ENCODE peak calls at places on chromosomes 2 and 18, in six cellular contexts. D, Z, N, X, A and C are unnamed samples.

GRCh38 chr18:58851874-58852273 is 12.8 kb upstream of the ZNF532 start:
- DNase-seq in D (no peak), X (no peak), A (no peak), N (no peak), Z (peak), C (no peak)

GRCh38 chr2:220053919-220054318 is 426.5 kb downstream of the SLC4A3 start:
- DNase-seq in X (no peak), N (no peak), Z (no peak), D (no peak), A (no peak), C (no peak)

GRCh38 chr2:25951071-25951547 is 31.2 kb downstream of the KIF3C start:
- DNase-seq in Z (peak), X (peak), N (peak), D (peak), A (peak), C (peak)

GRCh38 chr2:174392706-174393105 is 2.8 kb upstream of the SCRN3 start:
- DNase-seq in D (peak), A (no peak), Z (no peak), N (no peak), X (no peak), C (no peak)

GRCh38 chr2:236507393-236508085 is 62.1 kb upstream of the ACKR3 start:
- DNase-seq in Z (peak), N (no peak), A (no peak), X (peak), D (peak), C (peak)

GRCh38 chr2:218852911-218853667 is 6.5 kb upstream of the WNT6 start:
- DNase-seq in D (peak), X (peak), A (peak), N (peak), Z (peak), C (peak)

GRCh38 chr2:17538844-17539554 is 1.5 kb upstream of the VSNL1 start:
- DNase-seq in N (peak), X (peak), A (peak), D (peak), Z (peak), C (peak)

GRCh38 chr2:30106543-30106942 is 40.3 kb upstream of the YPEL5 start:
- DNase-seq in X (peak), N (no peak), D (peak), A (no peak), Z (peak), C (no peak)

GRCh38 chr18:62616331-62616805 is 93.5 kb downstream of the ZCCHC2 start:
- DNase-seq in X (no peak), D (peak), N (no peak), Z (no peak), A (no peak), C (no peak)

GRCh38 chr2:129895061-129895460 is 84.4 kb upstream of the RAB6C start:
- DNase-seq in Z (no peak), A (no peak), D (no peak), X (no peak), N (no peak), C (no peak)

GRCh38 chr2:11778923-11779757 is 32.7 kb downstream of the LPIN1 start:
- DNase-seq in N (peak), D (peak), X (peak), A (peak), Z (peak), C (peak)

GRCh38 chr18:25798026-25798537 is 292.3 kb downstream of the SS18 start:
- DNase-seq in N (no peak), Z (no peak), X (no peak), A (no peak), D (no peak), C (no peak)

GRCh38 chr18:32237024-32237423 is 47.2 kb downstream of the MEP1B start:
- DNase-seq in X (no peak), A (no peak), N (no peak), D (no peak), Z (no peak), C (peak)

GRCh38 chr2:110748489-110748867 is 16.1 kb downstream of the ACOXL start:
- DNase-seq in D (no peak), Z (peak), N (no peak), A (no peak), X (peak), C (no peak)

GRCh38 chr2:30763151-30763660 is 44.0 kb downstream of the CAPN13 start:
- DNase-seq in D (peak), A (peak), X (no peak), Z (no peak), N (no peak), C (no peak)

GRCh38 chr2:227921648-227922047 is 50.2 kb downstream of the DAW1 start:
- DNase-seq in Z (no peak), X (no peak), D (no peak), A (no peak), N (no peak), C (no peak)

GRCh38 chr2:144660518-144661316 is 140.8 kb upstream of the ZEB2 start:
- DNase-seq in A (peak), D (peak), N (no peak), Z (peak), X (peak), C (no peak)

GRCh38 chr18:79405781-79406575 is 10.2 kb downstream of the NFATC1 start:
- DNase-seq in Z (no peak), D (no peak), X (no peak), A (no peak), N (no peak), C (no peak)

GRCh38 chr18:44835555-44836156 is 155.0 kb downstream of the SETBP1 start:
- DNase-seq in Z (no peak), A (peak), N (no peak), X (no peak), D (no peak), C (no peak)

GRCh38 chr2:27963454-27963853 is 72.9 kb downstream of the BABAM2 start:
- DNase-seq in D (no peak), N (no peak), Z (no peak), X (no peak), A (no peak), C (no peak)

GRCh38 chr2:142885543-142885942 is 8.1 kb downstream of the KYNU start:
- DNase-seq in A (peak), X (no peak), N (no peak), Z (no peak), D (no peak), C (no peak)

GRCh38 chr2:120877409-120877808 is 141.7 kb downstream of the GLI2 start:
- DNase-seq in D (no peak), Z (no peak), N (no peak), A (peak), X (no peak), C (no peak)

GRCh38 chr2:197286805-197287595 is 23.6 kb downstream of the ANKRD44 start:
- DNase-seq in Z (peak), D (peak), N (no peak), A (peak), X (peak), C (peak)

GRCh38 chr2:242020196-242021004 is 150.9 kb downstream of the RTP5 start:
- DNase-seq in Z (no peak), D (peak), X (peak), N (no peak), A (no peak), C (peak)

GRCh38 chr18:415627-416612 is 84.6 kb downstream of the COLEC12 start:
- DNase-seq in Z (peak), N (no peak), A (peak), X (no peak), D (peak), C (no peak)

GRCh38 chr2:8677646-8678592 is 3.9 kb upstream of the ID2 start:
- DNase-seq in Z (peak), A (peak), N (peak), D (peak), X (no peak), C (peak)

GRCh38 chr18:39701071-39701783 is 2135.6 kb upstream of the CELF4 start:
- DNase-seq in Z (no peak), D (no peak), X (no peak), A (no peak), N (no peak), C (no peak)

GRCh38 chr2:143720093-143720664 is 591.0 kb downstream of the ARHGAP15 start:
- DNase-seq in X (no peak), Z (peak), D (no peak), A (no peak), N (peak), C (no peak)

DNA sequence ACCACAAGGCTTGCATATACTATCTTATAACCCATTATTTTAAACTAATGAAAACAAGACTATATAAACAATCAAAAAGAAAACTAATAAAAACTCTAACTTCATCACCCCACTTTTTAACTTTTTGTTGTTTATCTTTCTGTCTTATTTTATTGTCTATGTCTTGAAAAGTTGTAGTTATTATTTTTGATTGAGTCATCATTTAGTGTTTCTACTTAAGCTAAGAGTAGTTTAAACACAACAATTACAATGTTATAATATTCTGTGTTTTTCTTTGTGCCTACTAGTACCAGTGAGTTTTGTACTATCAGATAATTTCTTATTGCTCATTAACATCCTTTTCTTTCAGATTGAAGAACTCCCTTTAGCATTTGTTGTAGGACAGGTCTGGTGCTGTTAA is 318.7 kb upstream of the ATP5MC3 start:
- DNase-seq in N (no peak), Z (no peak), D (no peak), X (no peak), A (no peak), C (no peak)
- H3K4me2 ChIP-seq in N (no peak), Z (no peak), D (no peak), X (no peak), A (no peak), C (no peak)

GRCh38 chr2:45950606-45951005 is 299.1 kb downstream of the PRKCE start:
- DNase-seq in N (no peak), X (no peak), A (no peak), Z (no peak), D (no peak), C (no peak)
- H3K4me2 ChIP-seq in N (no peak), X (no peak), A (no peak), Z (no peak), D (no peak), C (no peak)

GRCh38 chr2:173048530-173048900 is 27.1 kb upstream of the MAP3K20 start:
- DNase-seq in N (no peak), Z (no peak), X (no peak), D (no peak), A (no peak), C (peak)
- H3K4me2 ChIP-seq in N (no peak), Z (peak), X (peak), D (peak), A (peak), C (no peak)

DNA sequence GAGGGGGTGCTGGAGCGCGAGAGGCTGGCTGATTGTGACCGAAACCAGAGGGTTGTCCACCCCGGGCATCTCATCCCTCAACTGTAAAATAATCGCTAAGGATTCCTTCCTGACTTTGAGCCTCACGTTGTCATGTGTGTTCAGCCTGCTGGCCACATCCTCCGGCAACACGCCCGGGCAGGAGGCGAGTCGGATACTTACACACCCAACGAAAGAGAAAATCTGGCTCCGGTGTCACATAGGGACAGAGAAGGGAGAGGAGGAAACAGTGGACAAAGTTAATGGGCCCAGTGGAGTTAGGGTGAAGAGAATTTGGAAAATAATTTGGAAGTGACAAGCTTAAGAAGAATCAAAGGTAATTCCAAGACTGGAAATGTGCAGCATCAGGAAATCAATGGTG is 2.4 kb downstream of the TLX2 start:
- DNase-seq in X (no peak), N (no peak), A (peak), D (no peak), Z (no peak), C (no peak)
- H3K4me2 ChIP-seq in X (no peak), N (no peak), A (no peak), D (no peak), Z (no peak), C (peak)

GRCh38 chr2:240254337-240255164 is 114.1 kb upstream of the OTOS start:
- DNase-seq in D (no peak), N (no peak), A (peak), Z (no peak), X (no peak), C (no peak)
- H3K4me2 ChIP-seq in D (no peak), N (no peak), A (no peak), Z (no peak), X (peak), C (peak)